ENCODE peak calls at places on chromosomes 16 and 17, in seven cellular contexts. One of them, this sample, is unnamed.

GRCh38 chr17:29143894-29144293 is 36.3 kb downstream of the MYO18A start:
- DNase-seq in RPMI8226: peak
- DNase-seq in tibial artery: no peak
- DNase-seq in transverse colon: no peak
- DNase-seq in CD8-positive, alpha-beta T cell: no peak
- DNase-seq in NCI-H1694: peak
- DNase-seq in KG1: no peak
- DNase-seq in this sample: peak

GRCh38 chr17:40663252-40663651 is 1.7 kb downstream of the KRT222 start:
- DNase-seq in transverse colon: no peak
- DNase-seq in NCI-H1694: no peak
- DNase-seq in KG1: no peak
- DNase-seq in tibial artery: no peak
- DNase-seq in RPMI8226: no peak
- DNase-seq in CD8-positive, alpha-beta T cell: no peak
- DNase-seq in this sample: no peak

GRCh38 chr17:51611585-51611984 is 351.2 kb downstream of the UTP18 start:
- DNase-seq in tibial artery: no peak
- DNase-seq in CD8-positive, alpha-beta T cell: no peak
- DNase-seq in KG1: no peak
- DNase-seq in RPMI8226: no peak
- DNase-seq in NCI-H1694: no peak
- DNase-seq in transverse colon: no peak
- DNase-seq in this sample: no peak

GRCh38 chr16:10282367-10282766 is 100.1 kb upstream of the GRIN2A start:
- DNase-seq in transverse colon: no peak
- DNase-seq in CD8-positive, alpha-beta T cell: no peak
- DNase-seq in RPMI8226: no peak
- DNase-seq in NCI-H1694: no peak
- DNase-seq in tibial artery: no peak
- DNase-seq in KG1: no peak
- DNase-seq in this sample: no peak

GRCh38 chr17:39576187-39576586 is 31.5 kb downstream of the NEUROD2 start:
- DNase-seq in transverse colon: no peak
- DNase-seq in CD8-positive, alpha-beta T cell: no peak
- DNase-seq in KG1: no peak
- DNase-seq in RPMI8226: peak
- DNase-seq in tibial artery: no peak
- DNase-seq in NCI-H1694: peak
- DNase-seq in this sample: no peak

GRCh38 chr17:45389354-45389753 is 43.3 kb downstream of the ARHGAP27 start:
- DNase-seq in NCI-H1694: no peak
- DNase-seq in CD8-positive, alpha-beta T cell: no peak
- DNase-seq in tibial artery: no peak
- DNase-seq in KG1: no peak
- DNase-seq in transverse colon: no peak
- DNase-seq in RPMI8226: no peak
- DNase-seq in this sample: no peak

GRCh38 chr17:75124041-75124818 is 7.3 kb downstream of the NT5C start:
- DNase-seq in tibial artery: peak
- DNase-seq in RPMI8226: no peak
- DNase-seq in transverse colon: peak
- DNase-seq in CD8-positive, alpha-beta T cell: peak
- DNase-seq in NCI-H1694: no peak
- DNase-seq in KG1: no peak
- DNase-seq in this sample: peak

GRCh38 chr16:78175287-78175686 is 75.8 kb downstream of the WWOX start:
- DNase-seq in transverse colon: no peak
- DNase-seq in KG1: no peak
- DNase-seq in CD8-positive, alpha-beta T cell: no peak
- DNase-seq in NCI-H1694: no peak
- DNase-seq in tibial artery: no peak
- DNase-seq in RPMI8226: no peak
- DNase-seq in this sample: no peak

GRCh38 chr17:30369995-30370394 is 8.7 kb upstream of the CPD start:
- DNase-seq in KG1: no peak
- DNase-seq in RPMI8226: no peak
- DNase-seq in NCI-H1694: no peak
- DNase-seq in tibial artery: no peak
- DNase-seq in CD8-positive, alpha-beta T cell: no peak
- DNase-seq in transverse colon: no peak
- DNase-seq in this sample: no peak

GRCh38 chr17:2964370-2964769 is 99.0 kb downstream of the OR1D5 start:
- DNase-seq in CD8-positive, alpha-beta T cell: no peak
- DNase-seq in transverse colon: no peak
- DNase-seq in KG1: no peak
- DNase-seq in NCI-H1694: no peak
- DNase-seq in tibial artery: no peak
- DNase-seq in RPMI8226: no peak
- DNase-seq in this sample: no peak

GRCh38 chr16:57038151-57038550 is 48.8 kb downstream of the NLRC5 start:
- DNase-seq in KG1: no peak
- DNase-seq in RPMI8226: no peak
- DNase-seq in tibial artery: no peak
- DNase-seq in NCI-H1694: no peak
- DNase-seq in CD8-positive, alpha-beta T cell: no peak
- DNase-seq in transverse colon: no peak
- DNase-seq in this sample: no peak

GRCh38 chr17:78325076-78325712 is 34.7 kb downstream of the SOCS3 start:
- DNase-seq in transverse colon: peak
- DNase-seq in NCI-H1694: no peak
- DNase-seq in CD8-positive, alpha-beta T cell: no peak
- DNase-seq in RPMI8226: no peak
- DNase-seq in KG1: no peak
- DNase-seq in tibial artery: peak
- DNase-seq in this sample: peak

GRCh38 chr17:35373532-35373983 is at the start of gene SLFN11:
- DNase-seq in NCI-H1694: peak
- DNase-seq in tibial artery: peak
- DNase-seq in KG1: peak
- DNase-seq in CD8-positive, alpha-beta T cell: peak
- DNase-seq in transverse colon: peak
- DNase-seq in RPMI8226: no peak
- DNase-seq in this sample: peak

GRCh38 chr16:58048914-58049696 is 23.6 kb downstream of the MMP15 start:
- DNase-seq in RPMI8226: no peak
- DNase-seq in CD8-positive, alpha-beta T cell: no peak
- DNase-seq in tibial artery: no peak
- DNase-seq in transverse colon: no peak
- DNase-seq in KG1: no peak
- DNase-seq in NCI-H1694: no peak
- DNase-seq in this sample: no peak

GRCh38 chr16:1333149-1333812 is at the start of gene BAIAP3:
- DNase-seq in transverse colon: peak
- DNase-seq in KG1: no peak
- DNase-seq in RPMI8226: peak
- DNase-seq in tibial artery: no peak
- DNase-seq in NCI-H1694: no peak
- DNase-seq in CD8-positive, alpha-beta T cell: peak
- DNase-seq in this sample: no peak

GRCh38 chr17:72117748-72118587 is 2.9 kb upstream of the SOX9 start:
- DNase-seq in RPMI8226: no peak
- DNase-seq in transverse colon: peak
- DNase-seq in KG1: no peak
- DNase-seq in CD8-positive, alpha-beta T cell: no peak
- DNase-seq in tibial artery: no peak
- DNase-seq in NCI-H1694: no peak
- DNase-seq in this sample: no peak

GRCh38 chr17:31579265-31579664 is 187.8 kb downstream of the RAB11FIP4 start:
- DNase-seq in RPMI8226: peak
- DNase-seq in KG1: no peak
- DNase-seq in transverse colon: no peak
- DNase-seq in NCI-H1694: no peak
- DNase-seq in tibial artery: no peak
- DNase-seq in CD8-positive, alpha-beta T cell: no peak
- DNase-seq in this sample: peak

GRCh38 chr17:5121186-5121841 is 5.5 kb downstream of the USP6 start:
- DNase-seq in RPMI8226: no peak
- DNase-seq in transverse colon: peak
- DNase-seq in CD8-positive, alpha-beta T cell: no peak
- DNase-seq in KG1: no peak
- DNase-seq in NCI-H1694: no peak
- DNase-seq in tibial artery: peak
- DNase-seq in this sample: no peak

GRCh38 chr17:77842906-77843249 is 115.6 kb upstream of the TNRC6C start:
- DNase-seq in KG1: no peak
- DNase-seq in transverse colon: no peak
- DNase-seq in tibial artery: no peak
- DNase-seq in NCI-H1694: no peak
- DNase-seq in RPMI8226: no peak
- DNase-seq in CD8-positive, alpha-beta T cell: no peak
- DNase-seq in this sample: no peak

GRCh38 chr17:18185832-18186231 is 2.2 kb downstream of the ALKBH5 start:
- DNase-seq in RPMI8226: peak
- DNase-seq in transverse colon: no peak
- DNase-seq in KG1: no peak
- DNase-seq in tibial artery: peak
- DNase-seq in NCI-H1694: no peak
- DNase-seq in CD8-positive, alpha-beta T cell: no peak
- DNase-seq in this sample: no peak

GRCh38 chr16:71709231-71709781 is 15.2 kb downstream of the PHLPP2 start:
- DNase-seq in RPMI8226: no peak
- DNase-seq in transverse colon: no peak
- DNase-seq in NCI-H1694: no peak
- DNase-seq in KG1: no peak
- DNase-seq in CD8-positive, alpha-beta T cell: no peak
- DNase-seq in tibial artery: no peak
- DNase-seq in this sample: no peak

GRCh38 chr16:46928811-46929210 is 44.6 kb downstream of the GPT2 start:
- DNase-seq in transverse colon: no peak
- DNase-seq in RPMI8226: no peak
- DNase-seq in NCI-H1694: no peak
- DNase-seq in CD8-positive, alpha-beta T cell: no peak
- DNase-seq in KG1: no peak
- DNase-seq in tibial artery: no peak
- DNase-seq in this sample: no peak

GRCh38 chr16:57764341-57765159 is 29.0 kb downstream of the KATNB1 start:
- DNase-seq in NCI-H1694: no peak
- DNase-seq in KG1: no peak
- DNase-seq in transverse colon: no peak
- DNase-seq in RPMI8226: peak
- DNase-seq in CD8-positive, alpha-beta T cell: peak
- DNase-seq in tibial artery: no peak
- DNase-seq in this sample: peak

GRCh38 chr17:7755095-7755890 is 37.7 kb downstream of the DNAH2 start:
- DNase-seq in RPMI8226: no peak
- DNase-seq in CD8-positive, alpha-beta T cell: no peak
- DNase-seq in KG1: no peak
- DNase-seq in transverse colon: peak
- DNase-seq in NCI-H1694: no peak
- DNase-seq in tibial artery: no peak
- DNase-seq in this sample: no peak

GRCh38 chr16:56724191-56724590 is 5.7 kb upstream of the NUP93 start:
- DNase-seq in tibial artery: no peak
- DNase-seq in RPMI8226: no peak
- DNase-seq in NCI-H1694: no peak
- DNase-seq in KG1: no peak
- DNase-seq in CD8-positive, alpha-beta T cell: no peak
- DNase-seq in transverse colon: no peak
- DNase-seq in this sample: no peak

GRCh38 chr17:73304971-73305786 is 6.6 kb downstream of the CDC42EP4 start:
- DNase-seq in transverse colon: peak
- DNase-seq in CD8-positive, alpha-beta T cell: no peak
- DNase-seq in NCI-H1694: no peak
- DNase-seq in RPMI8226: no peak
- DNase-seq in tibial artery: peak
- DNase-seq in KG1: no peak
- DNase-seq in this sample: peak